ENCODE peak calls at places on chromosomes 5 and 9, in four cellular contexts. J is HL-60, H is K562, D is GM12878. S is an unnamed sample.

GRCh38 chr5:95718738-95719137 is 12.4 kb upstream of the RHOBTB3 start:
- DNase-seq in J (no peak), H (no peak), D (no peak), S (no peak)

GRCh38 chr5:131263648-131264452 is at the start of gene CDC42SE2:
- DNase-seq in J (peak), H (peak), D (no peak), S (peak)

GRCh38 chr5:56099346-56099745 is 104.6 kb upstream of the IL6ST start:
- DNase-seq in J (no peak), H (no peak), D (no peak), S (no peak)

GRCh38 chr9:94938384-94938783 is 211.9 kb downstream of the AOPEP start:
- DNase-seq in J (no peak), H (no peak), D (no peak), S (no peak)

GRCh38 chr5:151239237-151239861 is 13.6 kb upstream of the GM2A start:
- DNase-seq in J (peak), H (peak), D (no peak), S (no peak)

GRCh38 chr9:121122450-121123032 is 47.8 kb downstream of the CNTRL start:
- DNase-seq in J (no peak), H (no peak), D (peak), S (no peak)

GRCh38 chr9:129559506-129559881 is 61.4 kb downstream of the C9orf50 start:
- DNase-seq in J (no peak), H (no peak), D (no peak), S (no peak)

GRCh38 chr5:171865431-171865830 is 79.8 kb downstream of the SMIM23 start:
- DNase-seq in J (no peak), H (no peak), D (no peak), S (no peak)

GRCh38 chr5:1749346-1750124 is 50.1 kb downstream of the MRPL36 start:
- DNase-seq in J (no peak), H (no peak), D (no peak), S (no peak)

GRCh38 chr5:94157704-94158608 is 416.6 kb upstream of the POU5F2 start:
- DNase-seq in J (no peak), H (no peak), D (no peak), S (no peak)

GRCh38 chr9:137277329-137278041 is at the start of gene TOR4A:
- DNase-seq in J (peak), H (peak), D (peak), S (peak)

GRCh38 chr9:34328983-34329832 is at the start of the genes KIF24 and NUDT2:
- DNase-seq in J (peak), H (peak), D (peak), S (peak)

GRCh38 chr5:159956074-159956473 is 39.8 kb downstream of the ADRA1B start:
- DNase-seq in J (no peak), H (no peak), D (no peak), S (no peak)

GRCh38 chr9:86891091-86891490 is 56.2 kb downstream of the GAS1 start:
- DNase-seq in J (no peak), H (no peak), D (no peak), S (no peak)

GRCh38 chr5:173327948-173328895 is at the start of gene STC2:
- DNase-seq in J (peak), H (peak), D (peak), S (peak)

GRCh38 chr5:173327084-173327947 is 898 bp downstream of the STC2 start:
- DNase-seq in J (no peak), H (peak), D (no peak), S (peak)

GRCh38 chr5:173330151-173330855 is 2.1 kb upstream of the STC2 start:
- DNase-seq in J (no peak), H (no peak), D (no peak), S (no peak)

GRCh38 chr5:173329370-173330150 is 1.3 kb upstream of the STC2 start:
- DNase-seq in J (no peak), H (no peak), D (peak), S (peak)

DNA sequence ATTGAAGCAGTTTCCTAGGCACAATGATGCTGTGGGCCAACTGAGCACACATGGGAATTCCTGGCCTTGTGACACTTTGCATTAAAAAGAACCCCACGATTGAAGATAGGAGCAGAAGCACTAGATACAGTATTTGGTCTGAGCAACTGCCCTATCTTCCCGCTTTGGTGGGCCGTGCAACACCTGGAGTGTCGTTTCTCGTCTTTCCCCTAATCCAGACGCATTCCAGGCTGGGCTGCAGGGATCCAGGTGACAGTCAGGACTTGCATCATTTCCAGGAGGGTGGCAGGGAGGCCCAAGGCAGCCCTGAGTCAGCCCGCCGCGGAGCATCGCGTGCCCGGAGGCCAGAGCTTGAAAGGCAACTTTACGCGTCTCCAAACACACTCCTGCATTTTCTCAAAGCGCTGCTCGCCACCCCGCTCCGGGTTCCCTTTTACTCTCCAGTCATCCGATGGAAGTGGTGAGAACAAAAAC is 719 bp upstream of the STC2 start:
- DNase-seq in J (peak), H (no peak), D (no peak), S (no peak)
- TF ChIP-seq SPI1 in J (no peak), H (no peak), D (no peak), S (no peak)

DNA sequence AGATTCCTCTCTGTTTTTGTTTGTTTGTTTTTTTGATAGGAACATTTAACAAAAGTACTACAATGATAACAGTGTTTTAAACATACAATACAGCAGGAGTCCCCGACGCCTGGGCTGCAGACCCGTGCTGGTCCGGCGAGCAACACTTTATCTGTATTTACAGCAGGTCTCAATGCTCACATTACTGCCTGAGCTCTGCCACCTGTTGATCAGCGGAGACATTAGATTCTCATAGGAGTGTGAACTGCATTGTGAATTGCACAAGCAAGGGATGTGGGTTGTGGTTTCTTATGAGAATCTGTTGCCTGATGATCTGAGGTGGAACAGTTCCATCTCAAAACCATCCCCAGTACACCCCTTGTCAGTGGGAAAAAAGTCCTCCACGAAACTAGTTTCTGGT is 1068.5 kb upstream of the CDH10 start:
- DNase-seq in J (peak), H (no peak), D (peak), S (no peak)
- TF ChIP-seq SPI1 in J (no peak), H (no peak), D (no peak), S (no peak)

DNA sequence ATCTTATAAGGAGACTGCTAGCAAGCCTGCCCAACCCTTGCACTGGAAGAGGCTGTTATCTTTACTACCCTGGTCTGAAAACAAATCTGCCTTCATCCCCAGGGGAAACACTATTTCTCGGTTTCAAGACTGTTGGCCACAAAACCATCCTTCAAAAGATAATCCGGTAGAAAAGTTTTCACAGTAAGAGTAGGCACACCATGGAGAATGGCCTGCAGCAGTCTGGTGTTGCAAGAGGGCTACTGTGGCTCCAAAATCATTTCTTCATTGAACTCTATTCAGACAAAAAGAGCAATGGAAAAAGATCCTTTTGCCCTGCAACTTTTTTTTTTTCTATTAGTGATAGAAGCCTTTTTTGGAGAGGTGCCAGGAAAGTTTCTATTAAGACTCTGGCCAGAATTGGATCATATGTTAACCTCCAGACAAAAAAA is 163.9 kb downstream of the ARHGEF28 start:
- DNase-seq in J (no peak), H (no peak), D (peak), S (no peak)
- TF ChIP-seq SPI1 in J (no peak), H (no peak), D (no peak), S (no peak)

DNA sequence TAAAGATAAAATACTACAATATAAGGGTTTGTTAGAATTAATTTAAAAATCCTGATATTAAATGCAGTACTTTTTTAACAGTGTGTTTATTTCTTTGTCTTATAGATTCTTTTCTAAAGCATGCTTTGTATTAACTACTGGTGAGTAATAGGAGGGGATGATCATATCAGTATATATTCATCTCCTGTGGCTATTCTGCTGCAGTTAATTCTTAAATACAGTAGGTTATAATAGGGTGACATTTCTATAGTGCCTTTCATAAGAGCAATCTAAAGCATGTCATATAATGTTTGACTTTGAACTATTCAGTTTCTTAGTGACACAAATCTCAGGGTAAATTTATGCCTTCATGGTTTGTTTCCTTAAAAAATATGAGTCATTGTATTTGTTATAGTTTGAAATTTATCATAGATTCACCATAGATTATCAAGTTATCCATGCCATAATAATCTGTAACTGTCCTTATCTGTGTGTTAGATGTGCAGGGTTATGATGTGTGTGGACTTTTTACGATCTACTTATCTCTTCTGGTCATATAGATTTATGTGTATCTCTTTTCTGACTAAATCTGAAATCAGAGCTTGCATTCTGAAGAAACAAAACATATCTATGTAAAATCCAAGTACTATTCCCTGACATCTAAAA is 1019.5 kb downstream of the NR2F1-AS1 start:
- DNase-seq in J (no peak), H (no peak), D (no peak), S (no peak)
- TF ChIP-seq SPI1 in J (no peak), H (no peak), D (no peak), S (no peak)

GRCh38 chr5:135173662-135174290 is 139.7 kb upstream of the PITX1 start:
- DNase-seq in J (no peak), H (peak), D (no peak), S (no peak)

GRCh38 chr5:135176991-135177390 is 143.0 kb upstream of the PITX1 start:
- DNase-seq in J (no peak), H (no peak), D (no peak), S (no peak)

GRCh38 chr5:135177591-135177990 is 143.6 kb upstream of the PITX1 start:
- DNase-seq in J (no peak), H (no peak), D (no peak), S (no peak)

GRCh38 chr5:135172718-135173117 is 138.7 kb upstream of the PITX1 start:
- DNase-seq in J (no peak), H (no peak), D (no peak), S (no peak)

GRCh38 chr5:135174315-135175096 is 140.5 kb upstream of the PITX1 start:
- DNase-seq in J (no peak), H (peak), D (no peak), S (no peak)
- TF ChIP-seq SPI1 in J (no peak), H (no peak), D (no peak), S (no peak)

GRCh38 chr5:141615991-141616715 is 2.6 kb downstream of the DIAPH1 start:
- DNase-seq in J (no peak), H (no peak), D (no peak), S (no peak)

GRCh38 chr5:141618030-141618803 is 583 bp downstream of the DIAPH1 start:
- DNase-seq in J (peak), H (peak), D (no peak), S (no peak)

GRCh38 chr5:141617682-141618029 is 1.1 kb downstream of the DIAPH1 start:
- DNase-seq in J (no peak), H (no peak), D (no peak), S (no peak)

GRCh38 chr5:141617128-141617527 is 1.7 kb downstream of the DIAPH1 start:
- DNase-seq in J (no peak), H (peak), D (no peak), S (no peak)

GRCh38 chr5:141618804-141619554 is at the start of gene DIAPH1:
- DNase-seq in J (peak), H (peak), D (peak), S (peak)
- TF ChIP-seq SPI1 in J (peak), H (peak), D (peak), S (peak)

DNA sequence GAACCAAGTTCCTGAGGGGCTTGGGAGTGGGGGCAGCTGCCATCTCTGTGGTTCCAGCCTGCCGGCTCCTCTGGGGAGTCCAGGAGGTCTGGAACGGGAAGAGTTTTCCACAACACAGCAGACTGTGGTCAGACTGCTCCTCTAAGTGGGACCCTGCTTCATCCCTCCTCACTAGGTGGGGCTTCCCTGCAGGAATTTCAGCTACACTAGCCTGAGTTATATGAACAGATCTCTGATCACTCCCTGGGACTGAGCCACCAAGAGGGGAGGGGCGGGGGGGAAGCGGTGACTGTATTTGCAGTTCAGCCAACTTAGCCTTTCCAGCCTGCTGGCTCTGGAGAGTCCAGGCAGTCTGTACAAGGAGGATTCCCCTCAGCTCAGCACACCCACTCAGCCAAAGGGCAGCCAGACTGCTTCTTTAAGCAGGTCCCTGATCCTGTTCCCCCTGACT is 19.4 kb downstream of the DTWD2 start:
- DNase-seq in J (no peak), H (no peak), D (no peak), S (no peak)
- TF ChIP-seq SPI1 in J (no peak), H (no peak), D (no peak), S (no peak)

GRCh38 chr5:370311-370958 is 48.9 kb downstream of the AHRR start:
- DNase-seq in J (no peak), H (no peak), D (no peak), S (no peak)
- TF ChIP-seq SPI1 in J (no peak), H (no peak), D (no peak), S (no peak)

DNA sequence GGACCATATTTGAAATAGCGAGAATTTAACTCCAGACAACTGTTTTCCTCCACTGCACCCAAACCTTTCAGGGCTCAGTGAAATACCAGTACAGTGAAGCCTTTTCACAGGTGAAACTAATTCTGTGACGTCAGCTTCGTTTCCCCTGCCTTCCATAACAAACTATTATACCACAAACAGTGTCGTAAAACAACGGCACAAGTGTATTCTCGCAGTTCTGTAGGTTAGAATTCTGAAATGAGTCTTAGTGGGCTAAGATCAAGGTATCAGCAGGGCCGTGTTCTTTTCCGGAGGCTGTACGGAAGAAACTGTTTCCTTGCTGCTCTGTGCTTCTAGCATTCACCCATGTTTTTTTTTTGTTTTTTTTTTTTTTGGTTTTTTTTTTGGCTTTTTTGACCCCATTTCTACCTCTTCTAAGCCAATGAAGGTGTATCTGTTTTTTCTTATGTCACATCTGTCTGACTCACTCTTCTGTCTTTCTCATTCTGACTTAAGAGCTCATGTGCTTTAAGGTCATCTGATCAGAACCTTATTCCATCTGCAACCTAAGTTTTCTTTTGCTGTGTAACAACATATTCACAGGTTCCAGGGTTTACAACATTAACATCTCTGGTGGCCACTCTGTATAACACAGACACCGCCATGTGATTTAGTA is 20.1 kb downstream of the ISOC1 start:
- DNase-seq in J (no peak), H (no peak), D (no peak), S (no peak)
- TF ChIP-seq SPI1 in J (no peak), H (no peak), D (no peak), S (no peak)

GRCh38 chr9:3887121-3887797 is 361.5 kb upstream of the RFX3 start:
- DNase-seq in J (no peak), H (no peak), D (no peak), S (no peak)
- TF ChIP-seq SPI1 in J (no peak), H (no peak), D (no peak), S (no peak)